ENCODE peak calls at places on chromosomes 3 and 15, in four cellular contexts. N is spleen, P is GM23338, U is endothelial cell of umbilical vein. J is an unnamed sample. For H3K4me1, the result is how much of the 10 kb centered on the place peaks cover.

GRCh38 chr15:40263036-40263754 is 19.7 kb downstream of the ANKRD63 start:
- DNase-seq in P (no peak), N (no peak), U (no peak), J (no peak)

GRCh38 chr3:196735751-196736150 is 3.9 kb upstream of the PAK2 start:
- DNase-seq in P (no peak), U (no peak), N (no peak), J (no peak)

GRCh38 chr15:63473999-63474809 is 30.2 kb upstream of the USP3 start:
- DNase-seq in N (peak), U (no peak), P (peak), J (no peak)

GRCh38 chr3:77686560-77686959 is 646.7 kb downstream of the ROBO2 start:
- DNase-seq in N (no peak), P (peak), U (no peak), J (no peak)

GRCh38 chr15:77031376-77032050 is 36.6 kb downstream of the PSTPIP1 start:
- DNase-seq in U (no peak), N (peak), P (no peak), J (peak)

GRCh38 chr3:158659454-158660237 is 12.8 kb downstream of the LXN start:
- DNase-seq in P (peak), U (peak), N (no peak), J (peak)

GRCh38 chr3:12286927-12287726 is 1.7 kb upstream of the PPARG start:
- DNase-seq in U (no peak), P (peak), N (no peak), J (no peak)

GRCh38 chr15:100291106-100291505 is 50.7 kb downstream of the ADAMTS17 start:
- DNase-seq in P (no peak), U (no peak), N (no peak), J (no peak)

GRCh38 chr15:98503970-98504369 is 144.4 kb upstream of the IGF1R start:
- DNase-seq in U (no peak), N (no peak), P (no peak), J (no peak)

GRCh38 chr15:25710184-25710583 is 152.9 kb downstream of the ATP10A start:
- DNase-seq in P (peak), U (no peak), N (peak), J (peak)

GRCh38 chr15:70035719-70036077 is 62.0 kb downstream of the TLE3 start:
- DNase-seq in N (peak), P (no peak), U (no peak), J (peak)

GRCh38 chr3:97481416-97481815 is 283.1 kb upstream of the ARL6 start:
- DNase-seq in U (no peak), P (peak), N (no peak), J (no peak)

GRCh38 chr15:30990451-30991300 is 752 bp downstream of the MTMR10 start:
- DNase-seq in N (no peak), P (no peak), U (peak), J (no peak)

GRCh38 chr15:44246521-44247268 is 41.8 kb upstream of the GOLM2 start:
- DNase-seq in U (no peak), N (no peak), P (no peak), J (no peak)

GRCh38 chr15:31502541-31503229 is 176.1 kb downstream of the KLF13 start:
- DNase-seq in U (no peak), N (no peak), P (no peak), J (no peak)

GRCh38 chr3:71031151-71031550 is 552.4 kb downstream of the FOXP1 start:
- DNase-seq in U (no peak), P (no peak), N (no peak), J (no peak)

GRCh38 chr15:26623071-26623470 is 149.8 kb downstream of the GABRB3 start:
- DNase-seq in P (no peak), N (no peak), U (no peak), J (no peak)

GRCh38 chr3:107068980-107069379 is 308.3 kb upstream of the CCDC54 start:
- DNase-seq in P (no peak), N (no peak), U (peak), J (no peak)

GRCh38 chr15:81332326-81332725 is 8.4 kb upstream of the STARD5 start:
- DNase-seq in P (no peak), N (no peak), U (no peak), J (no peak)

GRCh38 chr3:192188218-192188835 is 539.0 kb downstream of the FGF12 start:
- DNase-seq in P (peak), U (peak), N (no peak), J (no peak)

GRCh38 chr3:190429681-190430080 is 20.0 kb downstream of the TMEM207 start:
- DNase-seq in U (no peak), P (no peak), N (no peak), J (no peak)

GRCh38 chr3:101999177-101999778 is 150.0 kb downstream of the NFKBIZ start:
- DNase-seq in P (no peak), U (no peak), N (no peak), J (no peak)

GRCh38 chr3:197501879-197502620 is 53.7 kb downstream of the BDH1 start:
- DNase-seq in P (peak), N (no peak), U (peak), J (no peak)

GRCh38 chr3:192130534-192131132 is 596.7 kb downstream of the FGF12 start:
- DNase-seq in U (peak), P (peak), N (no peak), J (no peak)

GRCh38 chr3:40079203-40079844 is 230.2 kb upstream of the EIF1B start:
- DNase-seq in U (no peak), P (peak), N (no peak), J (no peak)

GRCh38 chr15:89830622-89831021 is 16.0 kb upstream of the ANPEP start:
- DNase-seq in P (no peak), U (no peak), N (no peak), J (no peak)

GRCh38 chr3:183587337-183587736 is 31.8 kb upstream of the KLHL6 start:
- DNase-seq in U (peak), P (no peak), N (no peak), J (no peak)

GRCh38 chr3:67765575-67765974 is 111.2 kb upstream of the SUCLG2 start:
- DNase-seq in N (no peak), U (no peak), P (no peak), J (no peak)

GRCh38 chr15:56675930-56676329 is 57.4 kb downstream of the ZNF280D start:
- DNase-seq in P (no peak), U (no peak), N (no peak), J (no peak)

GRCh38 chr3:179323197-179323901 is 518 bp downstream of the ZNF639 start:
- DNase-seq in U (peak), P (peak), N (peak), J (peak)

GRCh38 chr15:25060472-25060803 is 105.7 kb downstream of the SNRPN start:
- DNase-seq in P (no peak), U (no peak), N (no peak), J (no peak)

GRCh38 chr15:95259513-95259912 is 1028.2 kb downstream of the MCTP2 start:
- DNase-seq in U (peak), P (peak), N (no peak), J (peak)

GRCh38 chr3:66370179-66370578 is 130.6 kb downstream of the LRIG1 start:
- DNase-seq in N (no peak), P (no peak), U (no peak), J (no peak)

GRCh38 chr3:31421280-31422048 is 111.3 kb upstream of the STT3B start:
- DNase-seq in N (no peak), P (no peak), U (no peak), J (no peak)

GRCh38 chr3:81307221-81307620 is 454.2 kb downstream of the GBE1 start:
- DNase-seq in P (no peak), U (no peak), N (no peak), J (no peak)

GRCh38 chr3:171878441-171879225 is 35.5 kb downstream of the TMEM212 start:
- DNase-seq in N (no peak), U (peak), P (peak), J (no peak)

GRCh38 chr15:64072812-64073211 is 20.8 kb downstream of the CIAO2A start:
- DNase-seq in N (no peak), U (peak), P (no peak), J (no peak)

GRCh38 chr3:155497930-155498647 is 204.6 kb upstream of the STRIT1 start:
- DNase-seq in U (no peak), N (no peak), P (no peak), J (no peak)

GRCh38 chr3:136752327-136753111 is at the start of gene STAG1:
- DNase-seq in N (peak), P (peak), U (peak), J (peak)

DNA sequence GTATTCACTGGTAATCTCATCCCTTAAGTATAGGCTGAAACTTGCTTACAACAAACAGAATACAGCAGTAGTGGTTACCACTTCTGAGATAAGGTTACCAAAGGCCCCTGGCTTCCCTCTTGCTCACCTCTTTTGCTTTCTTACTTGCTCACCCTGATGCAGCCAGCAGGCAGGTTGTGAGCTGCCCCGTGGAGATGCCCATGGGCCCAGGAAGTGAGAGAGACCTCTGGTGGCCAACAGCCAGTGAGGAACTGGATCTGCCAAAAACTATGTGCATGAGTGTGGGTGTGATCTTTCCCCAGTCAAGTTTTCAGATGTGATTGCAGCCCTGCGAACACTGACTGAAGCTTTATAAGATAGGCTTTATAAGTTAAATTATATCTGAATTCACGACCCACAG is 48.7 kb downstream of the NMNAT3 start:
- DNase-seq in U (no peak), N (no peak), P (peak), J (no peak)
- TF ChIP-seq CTCF in U (no peak), N (no peak), P (peak), J (no peak)

GRCh38 chr3:15681668-15682067 is 80.1 kb downstream of the BTD start:
- DNase-seq in N (no peak), P (no peak), U (no peak), J (no peak)

GRCh38 chr3:15682766-15683165 is 81.2 kb downstream of the BTD start:
- DNase-seq in U (peak), P (no peak), N (no peak), J (no peak)

GRCh38 chr3:15683253-15683652 is 81.7 kb downstream of the BTD start:
- DNase-seq in N (no peak), U (no peak), P (no peak), J (no peak)

GRCh38 chr3:15690250-15690649 is 88.7 kb downstream of the BTD start:
- DNase-seq in N (no peak), U (no peak), P (no peak), J (no peak)

DNA sequence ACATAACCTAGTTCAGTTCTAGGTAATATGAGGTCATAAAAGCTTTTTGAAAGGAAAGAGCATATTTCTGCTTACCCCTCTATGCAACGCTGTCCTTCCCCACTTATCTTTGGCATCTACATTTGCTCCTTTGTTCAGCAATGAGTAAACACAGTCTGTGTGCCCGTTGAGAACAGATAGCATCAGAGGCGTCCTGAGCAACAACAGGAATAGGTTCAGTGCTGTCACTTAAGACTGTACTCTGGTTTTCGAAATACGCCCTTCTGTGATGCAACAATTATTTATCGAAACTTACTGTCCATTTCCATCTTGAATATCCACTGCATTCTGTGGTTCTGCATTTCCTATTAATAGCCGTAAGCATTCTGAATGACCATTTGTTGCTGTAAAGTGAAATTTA is 84.4 kb downstream of the BTD start:
- DNase-seq in U (peak), P (no peak), N (no peak), J (no peak)
- TF ChIP-seq POLR2AphosphoS5 in U (no peak), P (no peak), N (no peak), J (no peak)

GRCh38 chr3:48445277-48445882 is 1.2 kb upstream of the ATRIP start:
- DNase-seq in U (no peak), P (no peak), N (no peak), J (no peak)
- H3K4me1 ChIP-seq in U (under half), P (under half), N (under half), J (under half)

GRCh38 chr15:53437985-53438841 is 321.2 kb downstream of the WDR72 start:
- DNase-seq in N (no peak), P (no peak), U (no peak), J (no peak)

GRCh38 chr15:53434174-53434678 is 325.2 kb downstream of the WDR72 start:
- DNase-seq in U (no peak), P (no peak), N (no peak), J (no peak)
- TF ChIP-seq CTCF in U (no peak), P (no peak), N (no peak), J (no peak)

GRCh38 chr3:45967724-45968123 is 24.5 kb downstream of the CXCR6 start:
- DNase-seq in P (no peak), U (no peak), N (no peak), J (peak)

GRCh38 chr3:45966969-45967640 is 23.8 kb downstream of the CXCR6 start:
- DNase-seq in P (no peak), N (no peak), U (no peak), J (no peak)

GRCh38 chr3:45966371-45966780 is 23.1 kb downstream of the CXCR6 start:
- DNase-seq in P (peak), U (no peak), N (no peak), J (no peak)

GRCh38 chr3:45964139-45964538 is 20.9 kb downstream of the CXCR6 start:
- DNase-seq in N (no peak), P (no peak), U (no peak), J (no peak)

GRCh38 chr3:45965281-45966052 is 22.2 kb downstream of the CXCR6 start:
- DNase-seq in N (no peak), U (no peak), P (no peak), J (no peak)
- TF ChIP-seq POLR2AphosphoS5 in N (peak), U (no peak), P (no peak), J (no peak)

GRCh38 chr3:139778884-139779283 is 101.1 kb upstream of the NMNAT3 start:
- DNase-seq in U (no peak), N (no peak), P (no peak), J (no peak)

GRCh38 chr3:139774570-139775302 is 97.0 kb upstream of the NMNAT3 start:
- DNase-seq in P (peak), N (no peak), U (no peak), J (no peak)

GRCh38 chr3:139780603-139781002 is 102.8 kb upstream of the NMNAT3 start:
- DNase-seq in U (no peak), P (no peak), N (no peak), J (no peak)
- H3K4me1 ChIP-seq in U (under half), P (under half), N (under half), J (under half)

J was measured in sigmoid colon.